ENCODE peak calls at places on chromosomes 4 and X, in ten cellular contexts. O, Y, E, T, C, K, V, B, Q and I are unnamed samples.

GRCh38 chrX:103309860-103310591 is 764 bp downstream of the BEX2 start:
- DNase-seq in E (no peak), Y (no peak), K (no peak), T (peak; percentile 67), C (no peak), B (peak; percentile 28), Q (no peak), O (no peak), V (no peak), I (no peak)

GRCh38 chr4:126860308-126860707 is 772.4 kb upstream of the INTU start:
- DNase-seq in T (no peak), Q (no peak), E (no peak), V (no peak), B (no peak), Y (no peak), O (no peak), K (no peak), C (no peak), I (no peak)

GRCh38 chr4:56681158-56681848 is at the start of gene HOPX:
- DNase-seq in Y (peak; percentile 86), C (peak; percentile 33), B (no peak), E (peak; percentile 46), T (peak; percentile 55), Q (no peak), O (no peak), V (peak; percentile 44), K (no peak), I (peak; percentile 72)

GRCh38 chr4:129254526-129254925 is 158.6 kb downstream of the C4orf33 start:
- DNase-seq in Q (no peak), O (no peak), K (peak; percentile 1), T (no peak), B (no peak), V (no peak), C (peak; percentile 60), E (peak; percentile 12), Y (no peak), I (no peak)

GRCh38 chr4:165668694-165669093 is 204.3 kb upstream of the TLL1 start:
- DNase-seq in K (no peak), T (peak; percentile 59), Q (no peak), V (peak; percentile 96), C (no peak), Y (no peak), E (peak; percentile 35), O (no peak), B (peak; percentile 46), I (peak; percentile 14)

GRCh38 chr4:186201535-186202230 is 10.3 kb downstream of the CYP4V2 start:
- DNase-seq in Y (peak; percentile 63), B (peak; percentile 54), C (peak; percentile 26), K (peak; percentile 40), O (peak; percentile 44), Q (peak; percentile 54), E (no peak), T (peak; percentile 81), V (peak; percentile 71), I (peak; percentile 33)

GRCh38 chr4:29970626-29971025 is 749.5 kb upstream of the PCDH7 start:
- DNase-seq in Y (peak; percentile 50), O (no peak), C (peak; percentile 18), V (peak; percentile 80), Q (no peak), E (no peak), T (peak; percentile 60), K (no peak), B (peak; percentile 43), I (no peak)

GRCh38 chr4:49032440-49033161 is 46.5 kb downstream of the CWH43 start:
- DNase-seq in K (peak; percentile 6), Y (peak; percentile 54), O (peak; percentile 65), V (peak; percentile 19), Q (peak; percentile 36), C (no peak), T (peak; percentile 55), E (no peak), B (no peak), I (peak; percentile 21)

GRCh38 chr4:126386512-126386911 is 1071.8 kb downstream of the FAT4 start:
- DNase-seq in V (no peak), Y (peak; percentile 27), O (no peak), K (no peak), T (no peak), E (peak; percentile 35), C (no peak), B (no peak), Q (no peak), I (peak; percentile 41)

GRCh38 chrX:68894513-68895338 is 65.9 kb downstream of the EFNB1 start:
- DNase-seq in C (peak; percentile 47), B (peak; percentile 77), O (peak; percentile 36), Y (peak; percentile 4), T (peak; percentile 64), V (peak; percentile 75), K (peak; percentile 18), E (peak; percentile 63), Q (peak; percentile 61), I (peak; percentile 33)

GRCh38 chr4:141347738-141348524 is 127.2 kb downstream of the ZNF330 start:
- DNase-seq in Q (peak; percentile 20), B (no peak), Y (no peak), T (no peak), E (no peak), O (no peak), V (no peak), K (peak; percentile 28), C (no peak), I (peak; percentile 16)
- H3K4me1 ChIP-seq in Q (peaks cover 32% of the 10 kb centered on the region), B (peaks cover 2% of the 10 kb centered on the region), Y (peaks cover 27% of the 10 kb centered on the region), T (no peaks in the 10 kb centered on the region), E (peaks cover 10% of the 10 kb centered on the region), O (no peaks in the 10 kb centered on the region), V (peaks cover 5% of the 10 kb centered on the region), K (peaks cover 13% of the 10 kb centered on the region), C (no peaks in the 10 kb centered on the region), I (peaks cover 20% of the 10 kb centered on the region)

GRCh38 chrX:114365045-114365834 is 218.6 kb upstream of the HTR2C start:
- DNase-seq in B (no peak), T (no peak), K (no peak), V (peak; percentile 3), C (no peak), Y (no peak), E (no peak), O (peak; percentile 0), Q (no peak), I (no peak)
- H3K9ac ChIP-seq in B (no peak overlapping the region), T (no peak overlapping the region), K (no peak overlapping the region), V (no peak overlapping the region), C (no peak overlapping the region), Y (no peak overlapping the region), E (no peak overlapping the region), O (no peak overlapping the region), Q (no peak overlapping the region), I (no peak overlapping the region)

GRCh38 chr4:6472008-6472386 is 417 bp downstream of the PPP2R2C start:
- DNase-seq in T (peak; percentile 63), V (no peak), Y (no peak), E (no peak), C (no peak), Q (no peak), O (no peak), B (no peak), K (no peak), I (no peak)

GRCh38 chr4:6471303-6472007 is 959 bp downstream of the PPP2R2C start:
- DNase-seq in K (no peak), B (peak; percentile 34), C (no peak), Q (no peak), E (no peak), V (no peak), T (no peak), Y (no peak), O (no peak), I (no peak)

GRCh38 chr4:6469144-6469543 is 3.3 kb downstream of the PPP2R2C start:
- DNase-seq in B (no peak), Y (no peak), T (peak; percentile 17), C (no peak), E (no peak), O (no peak), V (no peak), K (no peak), Q (no peak), I (no peak)

GRCh38 chr4:6469898-6470501 is 2.4 kb downstream of the PPP2R2C start:
- DNase-seq in T (no peak), Q (no peak), C (no peak), O (no peak), B (no peak), V (no peak), Y (no peak), K (no peak), E (no peak), I (no peak)

GRCh38 chr4:6470502-6471302 is 1.7 kb downstream of the PPP2R2C start:
- DNase-seq in B (peak; percentile 66), O (peak; percentile 61), C (peak; percentile 26), E (peak; percentile 20), V (peak; percentile 30), Y (peak; percentile 68), T (peak; percentile 84), Q (peak; percentile 63), K (peak; percentile 7), I (peak; percentile 30)
- H3K27me3 ChIP-seq in B (peaks cover 83% of the 10 kb centered on the region), O (peaks cover 4% of the 10 kb centered on the region), C (peaks cover 2% of the 10 kb centered on the region), E (peaks cover 38% of the 10 kb centered on the region), V (peaks cover 3% of the 10 kb centered on the region), Y (no peaks in the 10 kb centered on the region), T (peaks cover 46% of the 10 kb centered on the region), Q (peaks cover 51% of the 10 kb centered on the region), K (peaks cover 45% of the 10 kb centered on the region), I (peaks cover 23% of the 10 kb centered on the region)

GRCh38 chr4:47075241-47075640 is 43.9 kb downstream of the GABRB1 start:
- DNase-seq in B (no peak), Q (no peak), O (no peak), K (peak; percentile 54), C (peak; percentile 35), Y (peak; percentile 51), E (peak; percentile 58), V (no peak), T (no peak), I (peak; percentile 9)
- H3K4me1 ChIP-seq in B (peaks cover 36% of the 10 kb centered on the region), Q (no peaks in the 10 kb centered on the region), O (no peaks in the 10 kb centered on the region), K (peaks cover 10% of the 10 kb centered on the region), C (peaks cover 2% of the 10 kb centered on the region), Y (peaks cover 22% of the 10 kb centered on the region), E (peaks cover 54% of the 10 kb centered on the region), V (no peaks in the 10 kb centered on the region), T (no peaks in the 10 kb centered on the region), I (peaks cover 7% of the 10 kb centered on the region)